ENCODE peak calls at places on chromosome 22, in eight cellular contexts. One of them, this sample, is unnamed.

GRCh38 chr22:50218996-50219727 is 18.4 kb downstream of the SELENOO start:
- DNase-seq in ELR: peak
- DNase-seq in activated T-cell treated with anti-CD3 and anti-CD28 coated beads for 1 hour: no peak
- DNase-seq in activated CD4-positive, alpha-beta T cell treated with anti-CD3 and anti-CD28 coated beads, Interleukin-2, amount 50 U/mL, for 48 hours: no peak
- DNase-seq in occipital lobe: peak
- DNase-seq in T-cell: no peak
- DNase-seq in T-helper 1 cell: no peak
- DNase-seq in neuronal stem cell: no peak
- DNase-seq in this sample: no peak

GRCh38 chr22:25420925-25421904 is 143.3 kb upstream of the GRK3 start:
- DNase-seq in ELR: no peak
- DNase-seq in activated T-cell treated with anti-CD3 and anti-CD28 coated beads for 1 hour: no peak
- DNase-seq in T-helper 1 cell: no peak
- DNase-seq in activated CD4-positive, alpha-beta T cell treated with anti-CD3 and anti-CD28 coated beads, Interleukin-2, amount 50 U/mL, for 48 hours: no peak
- DNase-seq in occipital lobe: no peak
- DNase-seq in T-cell: no peak
- DNase-seq in neuronal stem cell: no peak
- DNase-seq in this sample: no peak

GRCh38 chr22:37162221-37163095 is 12.7 kb upstream of the IL2RB start:
- DNase-seq in neuronal stem cell: no peak
- DNase-seq in ELR: peak
- DNase-seq in activated T-cell treated with anti-CD3 and anti-CD28 coated beads for 1 hour: peak
- DNase-seq in occipital lobe: no peak
- DNase-seq in T-helper 1 cell: peak
- DNase-seq in activated CD4-positive, alpha-beta T cell treated with anti-CD3 and anti-CD28 coated beads, Interleukin-2, amount 50 U/mL, for 48 hours: peak
- DNase-seq in T-cell: peak
- DNase-seq in this sample: no peak

GRCh38 chr22:29689872-29690213 is 30.0 kb upstream of the CABP7 start:
- DNase-seq in neuronal stem cell: peak
- DNase-seq in T-cell: peak
- DNase-seq in ELR: peak
- DNase-seq in activated T-cell treated with anti-CD3 and anti-CD28 coated beads for 1 hour: peak
- DNase-seq in occipital lobe: peak
- DNase-seq in activated CD4-positive, alpha-beta T cell treated with anti-CD3 and anti-CD28 coated beads, Interleukin-2, amount 50 U/mL, for 48 hours: peak
- DNase-seq in T-helper 1 cell: peak
- DNase-seq in this sample: no peak

GRCh38 chr22:20232781-20233180 is 35.3 kb downstream of the RTN4R start:
- DNase-seq in ELR: no peak
- DNase-seq in activated CD4-positive, alpha-beta T cell treated with anti-CD3 and anti-CD28 coated beads, Interleukin-2, amount 50 U/mL, for 48 hours: no peak
- DNase-seq in T-helper 1 cell: no peak
- DNase-seq in occipital lobe: no peak
- DNase-seq in activated T-cell treated with anti-CD3 and anti-CD28 coated beads for 1 hour: no peak
- DNase-seq in neuronal stem cell: no peak
- DNase-seq in T-cell: no peak
- DNase-seq in this sample: no peak

GRCh38 chr22:50581950-50582561 is 593 bp downstream of the CHKB start:
- DNase-seq in activated T-cell treated with anti-CD3 and anti-CD28 coated beads for 1 hour: peak
- DNase-seq in neuronal stem cell: no peak
- DNase-seq in ELR: peak
- DNase-seq in occipital lobe: no peak
- DNase-seq in T-helper 1 cell: peak
- DNase-seq in T-cell: no peak
- DNase-seq in activated CD4-positive, alpha-beta T cell treated with anti-CD3 and anti-CD28 coated beads, Interleukin-2, amount 50 U/mL, for 48 hours: peak
- DNase-seq in this sample: no peak

GRCh38 chr22:45441158-45441557 is 27.7 kb downstream of the RIBC2 start:
- DNase-seq in ELR: peak
- DNase-seq in neuronal stem cell: peak
- DNase-seq in T-helper 1 cell: peak
- DNase-seq in activated CD4-positive, alpha-beta T cell treated with anti-CD3 and anti-CD28 coated beads, Interleukin-2, amount 50 U/mL, for 48 hours: peak
- DNase-seq in T-cell: peak
- DNase-seq in activated T-cell treated with anti-CD3 and anti-CD28 coated beads for 1 hour: no peak
- DNase-seq in occipital lobe: peak
- DNase-seq in this sample: no peak

GRCh38 chr22:23772315-23773246 is at the start of gene MMP11:
- DNase-seq in activated CD4-positive, alpha-beta T cell treated with anti-CD3 and anti-CD28 coated beads, Interleukin-2, amount 50 U/mL, for 48 hours: peak
- DNase-seq in T-helper 1 cell: peak
- DNase-seq in T-cell: no peak
- DNase-seq in occipital lobe: no peak
- DNase-seq in activated T-cell treated with anti-CD3 and anti-CD28 coated beads for 1 hour: peak
- DNase-seq in neuronal stem cell: no peak
- DNase-seq in ELR: peak
- DNase-seq in this sample: no peak

GRCh38 chr22:40593460-40594273 is 42.9 kb downstream of the MRTFA start:
- DNase-seq in neuronal stem cell: no peak
- DNase-seq in occipital lobe: no peak
- DNase-seq in ELR: no peak
- DNase-seq in activated CD4-positive, alpha-beta T cell treated with anti-CD3 and anti-CD28 coated beads, Interleukin-2, amount 50 U/mL, for 48 hours: no peak
- DNase-seq in T-helper 1 cell: no peak
- DNase-seq in activated T-cell treated with anti-CD3 and anti-CD28 coated beads for 1 hour: no peak
- DNase-seq in T-cell: no peak
- DNase-seq in this sample: no peak

GRCh38 chr22:27591060-27591459 is 210.5 kb downstream of the MN1 start:
- DNase-seq in activated CD4-positive, alpha-beta T cell treated with anti-CD3 and anti-CD28 coated beads, Interleukin-2, amount 50 U/mL, for 48 hours: no peak
- DNase-seq in T-cell: no peak
- DNase-seq in activated T-cell treated with anti-CD3 and anti-CD28 coated beads for 1 hour: no peak
- DNase-seq in occipital lobe: no peak
- DNase-seq in T-helper 1 cell: no peak
- DNase-seq in neuronal stem cell: no peak
- DNase-seq in ELR: no peak
- DNase-seq in this sample: no peak

GRCh38 chr22:26892401-26893033 is 235.1 kb downstream of the MIAT start:
- DNase-seq in T-helper 1 cell: no peak
- DNase-seq in ELR: no peak
- DNase-seq in occipital lobe: no peak
- DNase-seq in activated CD4-positive, alpha-beta T cell treated with anti-CD3 and anti-CD28 coated beads, Interleukin-2, amount 50 U/mL, for 48 hours: no peak
- DNase-seq in neuronal stem cell: no peak
- DNase-seq in activated T-cell treated with anti-CD3 and anti-CD28 coated beads for 1 hour: no peak
- DNase-seq in T-cell: no peak
- DNase-seq in this sample: no peak

GRCh38 chr22:46942816-46943783 is 180.7 kb downstream of the TBC1D22A start:
- DNase-seq in activated CD4-positive, alpha-beta T cell treated with anti-CD3 and anti-CD28 coated beads, Interleukin-2, amount 50 U/mL, for 48 hours: no peak
- DNase-seq in neuronal stem cell: no peak
- DNase-seq in activated T-cell treated with anti-CD3 and anti-CD28 coated beads for 1 hour: no peak
- DNase-seq in T-cell: no peak
- DNase-seq in occipital lobe: no peak
- DNase-seq in T-helper 1 cell: no peak
- DNase-seq in ELR: peak
- DNase-seq in this sample: peak

GRCh38 chr22:38843201-38843715 is 570 bp downstream of the NPTXR start:
- DNase-seq in occipital lobe: no peak
- DNase-seq in T-cell: peak
- DNase-seq in ELR: peak
- DNase-seq in neuronal stem cell: peak
- DNase-seq in activated CD4-positive, alpha-beta T cell treated with anti-CD3 and anti-CD28 coated beads, Interleukin-2, amount 50 U/mL, for 48 hours: peak
- DNase-seq in activated T-cell treated with anti-CD3 and anti-CD28 coated beads for 1 hour: peak
- DNase-seq in T-helper 1 cell: peak
- DNase-seq in this sample: no peak

GRCh38 chr22:24760708-24761306 is 13.7 kb downstream of the PIWIL3 start:
- DNase-seq in activated CD4-positive, alpha-beta T cell treated with anti-CD3 and anti-CD28 coated beads, Interleukin-2, amount 50 U/mL, for 48 hours: no peak
- DNase-seq in occipital lobe: no peak
- DNase-seq in T-cell: no peak
- DNase-seq in T-helper 1 cell: no peak
- DNase-seq in ELR: no peak
- DNase-seq in activated T-cell treated with anti-CD3 and anti-CD28 coated beads for 1 hour: no peak
- DNase-seq in neuronal stem cell: no peak
- DNase-seq in this sample: no peak

GRCh38 chr22:50445071-50445879 is 29.6 kb downstream of the SBF1 start:
- DNase-seq in T-helper 1 cell: no peak
- DNase-seq in activated T-cell treated with anti-CD3 and anti-CD28 coated beads for 1 hour: peak
- DNase-seq in activated CD4-positive, alpha-beta T cell treated with anti-CD3 and anti-CD28 coated beads, Interleukin-2, amount 50 U/mL, for 48 hours: no peak
- DNase-seq in neuronal stem cell: no peak
- DNase-seq in occipital lobe: no peak
- DNase-seq in T-cell: peak
- DNase-seq in ELR: no peak
- DNase-seq in this sample: no peak

GRCh38 chr22:33350391-33350955 is 292.3 kb upstream of the SYN3 start:
- DNase-seq in activated CD4-positive, alpha-beta T cell treated with anti-CD3 and anti-CD28 coated beads, Interleukin-2, amount 50 U/mL, for 48 hours: no peak
- DNase-seq in activated T-cell treated with anti-CD3 and anti-CD28 coated beads for 1 hour: no peak
- DNase-seq in T-helper 1 cell: no peak
- DNase-seq in occipital lobe: no peak
- DNase-seq in neuronal stem cell: no peak
- DNase-seq in T-cell: no peak
- DNase-seq in ELR: no peak
- DNase-seq in this sample: no peak

GRCh38 chr22:45426387-45426786 is 12.9 kb downstream of the RIBC2 start:
- DNase-seq in occipital lobe: no peak
- DNase-seq in T-helper 1 cell: no peak
- DNase-seq in activated T-cell treated with anti-CD3 and anti-CD28 coated beads for 1 hour: no peak
- DNase-seq in activated CD4-positive, alpha-beta T cell treated with anti-CD3 and anti-CD28 coated beads, Interleukin-2, amount 50 U/mL, for 48 hours: no peak
- DNase-seq in T-cell: no peak
- DNase-seq in neuronal stem cell: no peak
- DNase-seq in ELR: no peak
- DNase-seq in this sample: no peak

GRCh38 chr22:22721681-22722309 is 77.4 kb downstream of the GGTLC2 start:
- DNase-seq in T-helper 1 cell: no peak
- DNase-seq in neuronal stem cell: no peak
- DNase-seq in activated T-cell treated with anti-CD3 and anti-CD28 coated beads for 1 hour: peak
- DNase-seq in occipital lobe: peak
- DNase-seq in T-cell: no peak
- DNase-seq in ELR: no peak
- DNase-seq in activated CD4-positive, alpha-beta T cell treated with anti-CD3 and anti-CD28 coated beads, Interleukin-2, amount 50 U/mL, for 48 hours: peak
- DNase-seq in this sample: no peak

GRCh38 chr22:27483095-27483798 is 318.3 kb downstream of the MN1 start:
- DNase-seq in activated CD4-positive, alpha-beta T cell treated with anti-CD3 and anti-CD28 coated beads, Interleukin-2, amount 50 U/mL, for 48 hours: no peak
- DNase-seq in activated T-cell treated with anti-CD3 and anti-CD28 coated beads for 1 hour: no peak
- DNase-seq in T-helper 1 cell: no peak
- DNase-seq in neuronal stem cell: no peak
- DNase-seq in T-cell: no peak
- DNase-seq in ELR: peak
- DNase-seq in occipital lobe: no peak
- DNase-seq in this sample: no peak

GRCh38 chr22:37229012-37229804 is 14.9 kb downstream of the RAC2 start:
- DNase-seq in ELR: peak
- DNase-seq in activated T-cell treated with anti-CD3 and anti-CD28 coated beads for 1 hour: no peak
- DNase-seq in T-helper 1 cell: no peak
- DNase-seq in activated CD4-positive, alpha-beta T cell treated with anti-CD3 and anti-CD28 coated beads, Interleukin-2, amount 50 U/mL, for 48 hours: peak
- DNase-seq in T-cell: no peak
- DNase-seq in occipital lobe: no peak
- DNase-seq in neuronal stem cell: no peak
- DNase-seq in this sample: peak

GRCh38 chr22:37259540-37260029 is 15.5 kb upstream of the RAC2 start:
- DNase-seq in T-helper 1 cell: no peak
- DNase-seq in ELR: peak
- DNase-seq in T-cell: no peak
- DNase-seq in neuronal stem cell: no peak
- DNase-seq in occipital lobe: peak
- DNase-seq in activated CD4-positive, alpha-beta T cell treated with anti-CD3 and anti-CD28 coated beads, Interleukin-2, amount 50 U/mL, for 48 hours: peak
- DNase-seq in activated T-cell treated with anti-CD3 and anti-CD28 coated beads for 1 hour: no peak
- DNase-seq in this sample: no peak

GRCh38 chr22:24441406-24442351 is 14.3 kb downstream of the ADORA2A start:
- DNase-seq in activated CD4-positive, alpha-beta T cell treated with anti-CD3 and anti-CD28 coated beads, Interleukin-2, amount 50 U/mL, for 48 hours: no peak
- DNase-seq in ELR: no peak
- DNase-seq in T-helper 1 cell: no peak
- DNase-seq in T-cell: no peak
- DNase-seq in occipital lobe: no peak
- DNase-seq in neuronal stem cell: no peak
- DNase-seq in activated T-cell treated with anti-CD3 and anti-CD28 coated beads for 1 hour: no peak
- DNase-seq in this sample: no peak

GRCh38 chr22:38923463-38924196 is 33.8 kb upstream of the APOBEC3A start:
- DNase-seq in neuronal stem cell: no peak
- DNase-seq in ELR: peak
- DNase-seq in occipital lobe: peak
- DNase-seq in activated CD4-positive, alpha-beta T cell treated with anti-CD3 and anti-CD28 coated beads, Interleukin-2, amount 50 U/mL, for 48 hours: no peak
- DNase-seq in T-helper 1 cell: no peak
- DNase-seq in T-cell: no peak
- DNase-seq in activated T-cell treated with anti-CD3 and anti-CD28 coated beads for 1 hour: no peak
- DNase-seq in this sample: no peak

GRCh38 chr22:19152942-19153883 is 3.1 kb upstream of the GSC2 start:
- DNase-seq in occipital lobe: no peak
- DNase-seq in neuronal stem cell: no peak
- DNase-seq in T-cell: no peak
- DNase-seq in ELR: no peak
- DNase-seq in activated T-cell treated with anti-CD3 and anti-CD28 coated beads for 1 hour: no peak
- DNase-seq in activated CD4-positive, alpha-beta T cell treated with anti-CD3 and anti-CD28 coated beads, Interleukin-2, amount 50 U/mL, for 48 hours: no peak
- DNase-seq in T-helper 1 cell: no peak
- DNase-seq in this sample: no peak

This sample was measured in glomerular endothelial cell.